ENCODE peak calls at places on chromosomes 5 and 9, in eight cellular contexts. L is mammary epithelial cell; Y is thoracic aorta; W is K562; H is PC-3; N is IMR-90; F is CD8-positive, alpha-beta T cell; G is ovary. B is an unnamed sample.
A peak's percentile ranks its signal among the peaks of the same experiment; 100 is the strongest.

GRCh38 chr5:132046915-132047314 is 13.5 kb upstream of the IL3 start:
- DNase-seq in L (no peak), W (no peak), N (no peak), Y (no peak), H (no peak), F (no peak), G (no peak), B (no peak)

GRCh38 chr5:19608434-19608833 is 379.6 kb downstream of the CDH18 start:
- DNase-seq in W (no peak), G (no peak), Y (no peak), H (peak; percentile 58), N (no peak), F (no peak), L (peak; percentile 6), B (no peak)

GRCh38 chr9:80417211-80417773 is 845.5 kb downstream of the TLE4 start:
- DNase-seq in Y (no peak), W (no peak), G (no peak), F (no peak), N (no peak), L (no peak), H (no peak), B (no peak)

GRCh38 chr9:93126825-93127368 is 7.2 kb downstream of the NINJ1 start:
- DNase-seq in H (no peak), W (no peak), Y (peak; percentile 16), F (no peak), L (no peak), N (no peak), G (no peak), B (peak; percentile 81)

GRCh38 chr9:75185585-75186170 is 97.4 kb downstream of the OSTF1 start:
- DNase-seq in Y (no peak), G (no peak), N (no peak), W (peak; percentile 18), F (peak; percentile 22), L (no peak), H (peak; percentile 27), B (no peak)

GRCh38 chr9:123957168-123957721 is 27.3 kb upstream of the DENND1A start:
- DNase-seq in Y (no peak), F (no peak), W (no peak), G (no peak), N (no peak), L (peak; percentile 17), H (peak; percentile 63), B (no peak)

GRCh38 chr9:129318121-129319075 is 140.3 kb upstream of the IER5L start:
- DNase-seq in W (no peak), G (peak; percentile 64), Y (no peak), H (no peak), L (no peak), N (no peak), F (no peak), B (peak; percentile 58)

GRCh38 chr5:56039985-56040384 is 45.2 kb upstream of the IL6ST start:
- DNase-seq in N (peak; percentile 51), F (no peak), H (peak; percentile 42), Y (no peak), G (no peak), L (no peak), W (no peak), B (no peak)

GRCh38 chr5:68420476-68421344 is 205.2 kb downstream of the PIK3R1 start:
- DNase-seq in N (no peak), H (no peak), F (no peak), G (peak; percentile 38), Y (no peak), L (no peak), W (peak; percentile 93), B (peak; percentile 41)

GRCh38 chr9:88076286-88077070 is 61.8 kb downstream of the SPATA31C2 start:
- DNase-seq in F (peak; percentile 6), G (peak; percentile 80), H (peak; percentile 81), W (peak; percentile 39), L (peak; percentile 95), Y (peak; percentile 15), N (peak; percentile 55), B (peak; percentile 69)

GRCh38 chr5:125011982-125012381 is 265.5 kb upstream of the ZNF608 start:
- DNase-seq in L (no peak), G (no peak), H (no peak), W (no peak), N (no peak), F (no peak), Y (no peak), B (no peak)

GRCh38 chr5:143586781-143587362 is 183.4 kb upstream of the NR3C1 start:
- DNase-seq in Y (no peak), N (no peak), H (no peak), F (no peak), L (no peak), W (no peak), G (no peak), B (no peak)

GRCh38 chr9:3916984-3917383 is 382.9 kb downstream of the GLIS3 start:
- DNase-seq in N (peak; percentile 82), H (peak; percentile 61), W (no peak), Y (no peak), G (no peak), F (no peak), L (no peak), B (no peak)

GRCh38 chr5:89421035-89421434 is 538.1 kb upstream of the MEF2C start:
- DNase-seq in G (no peak), Y (no peak), H (peak; percentile 65), W (no peak), N (no peak), L (peak; percentile 43), F (no peak), B (no peak)

GRCh38 chr9:119284118-119284517 is 85.1 kb downstream of the BRINP1 start:
- DNase-seq in N (no peak), L (no peak), G (no peak), W (no peak), Y (no peak), H (no peak), F (no peak), B (no peak)

GRCh38 chr5:83553000-83553486 is 81.5 kb downstream of the VCAN start:
- DNase-seq in H (no peak), Y (peak; percentile 79), W (no peak), F (no peak), L (no peak), G (no peak), N (peak; percentile 22), B (peak; percentile 48)

GRCh38 chr5:150636391-150637244 is 3.8 kb upstream of the SYNPO start:
- DNase-seq in Y (peak; percentile 68), F (no peak), H (peak; percentile 84), L (peak; percentile 71), G (peak; percentile 63), N (peak; percentile 68), W (no peak), B (peak; percentile 80)

GRCh38 chr5:4100739-4101138 is 505.1 kb downstream of the IRX1 start:
- DNase-seq in W (no peak), Y (no peak), G (no peak), H (no peak), F (no peak), L (no peak), N (no peak), B (no peak)

DNA sequence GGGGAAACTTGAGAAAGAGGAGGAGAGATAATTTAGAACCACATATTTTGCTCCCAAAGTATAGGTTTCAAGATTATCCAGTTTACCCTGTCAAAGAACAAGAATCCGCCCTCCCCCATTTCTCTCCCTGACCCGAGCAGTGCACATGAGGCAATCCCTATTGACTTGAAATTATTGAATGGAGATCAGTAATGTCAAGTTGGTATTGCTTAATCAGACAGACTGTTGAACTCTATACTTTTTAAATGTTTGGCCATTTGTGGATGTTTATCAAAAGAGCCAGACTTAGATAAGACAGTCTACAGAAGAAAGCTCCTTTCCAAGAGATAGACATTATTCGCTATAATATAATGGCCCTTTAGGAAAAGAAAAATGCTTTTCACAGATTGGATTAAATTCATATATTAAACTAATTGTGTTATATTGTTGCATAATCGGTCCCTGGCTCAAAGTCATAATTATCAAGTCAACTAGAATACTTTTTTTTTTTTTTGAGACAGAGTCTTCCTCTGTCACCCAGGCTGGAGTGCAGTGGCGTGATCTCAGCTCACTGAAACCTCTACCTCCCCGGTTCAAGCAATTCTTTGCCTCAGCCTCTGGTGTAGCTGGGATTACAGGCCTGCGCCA is 5.3 kb downstream of the SLC25A25 start:
- DNase-seq in Y (no peak), W (no peak), L (no peak), F (no peak), G (no peak), N (peak; percentile 46), H (no peak), B (peak; percentile 61)
- H3K27ac ChIP-seq in Y (peak overlapping the region; percentile 80), W (peak overlapping the region; percentile 59), L (no peak overlapping the region), F (peak overlapping the region; percentile 50), G (peak overlapping the region; percentile 71), N (peak overlapping the region; percentile 77), H (peak overlapping the region; percentile 61), B (peak overlapping the region; percentile 98)

GRCh38 chr5:74945561-74946165 is 79.5 kb upstream of the FAM169A start:
- DNase-seq in L (no peak), Y (no peak), G (no peak), N (no peak), W (no peak), H (no peak), F (no peak), B (no peak)
- TF ChIP-seq CTCF in L (no peak), Y (no peak), G (no peak), N (no peak), W (no peak), H (no peak), F (no peak), B (no peak)

DNA sequence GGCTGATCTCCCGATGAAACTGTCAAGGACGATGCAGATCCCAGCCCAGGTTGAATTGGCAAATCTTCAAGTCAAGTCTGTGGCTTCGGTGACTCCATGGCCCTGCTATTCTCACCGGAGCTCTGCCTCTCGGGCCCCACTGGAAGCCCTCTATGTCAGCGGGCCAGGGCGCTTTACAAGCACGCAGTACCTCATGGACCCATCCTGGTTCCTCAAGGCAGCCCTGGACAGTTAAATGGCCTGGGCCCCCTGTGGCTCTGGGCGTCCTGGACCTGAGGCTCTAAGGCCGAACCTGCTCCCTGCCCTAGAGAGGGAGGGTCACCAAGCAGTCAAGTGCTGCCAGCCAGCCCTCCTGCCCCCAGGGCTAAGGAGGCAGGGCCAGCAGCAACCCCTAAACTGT is 45.3 kb downstream of the STC2 start:
- DNase-seq in F (no peak), H (no peak), N (no peak), G (no peak), W (no peak), Y (no peak), L (no peak), B (no peak)
- H3K27me3 ChIP-seq in F (no peaks in the 10 kb centered on the region), H (no peaks in the 10 kb centered on the region), N (peaks cover 44% of the 10 kb centered on the region), G (no peaks in the 10 kb centered on the region), W (peaks cover 24% of the 10 kb centered on the region), Y (peaks cover 8% of the 10 kb centered on the region), L (no peaks in the 10 kb centered on the region), B (no peaks in the 10 kb centered on the region)

GRCh38 chr5:5239191-5239590 is 99.1 kb downstream of the ADAMTS16 start:
- DNase-seq in H (no peak), W (no peak), L (no peak), N (no peak), Y (no peak), G (no peak), F (no peak), B (no peak)

GRCh38 chr5:5231576-5231975 is 91.4 kb downstream of the ADAMTS16 start:
- DNase-seq in N (no peak), G (no peak), F (no peak), W (no peak), Y (no peak), H (no peak), L (no peak), B (no peak)

GRCh38 chr5:5235685-5236084 is 95.6 kb downstream of the ADAMTS16 start:
- DNase-seq in Y (no peak), F (no peak), N (no peak), W (no peak), L (no peak), H (no peak), G (no peak), B (no peak)

GRCh38 chr5:5240234-5240633 is 100.1 kb downstream of the ADAMTS16 start:
- DNase-seq in H (no peak), N (no peak), L (no peak), F (no peak), G (no peak), Y (no peak), W (no peak), B (no peak)

GRCh38 chr5:5234912-5235311 is 94.8 kb downstream of the ADAMTS16 start:
- DNase-seq in N (no peak), F (no peak), G (no peak), W (no peak), H (no peak), Y (no peak), L (no peak), B (no peak)
- H3K27ac ChIP-seq in N (no peak overlapping the region), F (no peak overlapping the region), G (no peak overlapping the region), W (no peak overlapping the region), H (no peak overlapping the region), Y (no peak overlapping the region), L (no peak overlapping the region), B (no peak overlapping the region)

B was measured in uterus.